ENCODE peak calls at places on chromosomes 1 and 21, in nine cellular contexts. One of them, this sample, is unnamed.
A peak's percentile ranks its signal among the peaks of the same experiment; 100 is the strongest.

GRCh38 chr1:59697138-59697811 is 117.5 kb upstream of the HOOK1 start:
- DNase-seq in CD8-positive, alpha-beta T cell: peak; percentile 6
- DNase-seq in heart left ventricle: no peak
- DNase-seq in thyroid gland: no peak
- DNase-seq in AG09309: no peak
- DNase-seq in fibroblast of pulmonary artery: no peak
- DNase-seq in brain microvascular endothelial cell: no peak
- DNase-seq in aorta: no peak
- DNase-seq in endodermal cell: no peak
- DNase-seq in this sample: no peak

GRCh38 chr1:11337536-11338350 is 64.7 kb downstream of the UBIAD1 start:
- DNase-seq in CD8-positive, alpha-beta T cell: peak; percentile 74
- DNase-seq in heart left ventricle: peak; percentile 50
- DNase-seq in thyroid gland: peak; percentile 23
- DNase-seq in AG09309: no peak
- DNase-seq in fibroblast of pulmonary artery: peak; percentile 24
- DNase-seq in brain microvascular endothelial cell: peak; percentile 27
- DNase-seq in aorta: no peak
- DNase-seq in endodermal cell: peak; percentile 92
- DNase-seq in this sample: no peak

GRCh38 chr21:17612023-17612564 is 607 bp downstream of the BTG3 start:
- DNase-seq in CD8-positive, alpha-beta T cell: peak; percentile 33
- DNase-seq in heart left ventricle: peak; percentile 36
- DNase-seq in thyroid gland: peak; percentile 63
- DNase-seq in AG09309: no peak
- DNase-seq in fibroblast of pulmonary artery: peak; percentile 60
- DNase-seq in brain microvascular endothelial cell: peak; percentile 18
- DNase-seq in aorta: peak; percentile 81
- DNase-seq in endodermal cell: peak; percentile 71
- DNase-seq in this sample: peak; percentile 76

GRCh38 chr1:118979754-118980270 is 8.3 kb downstream of the TBX15 start:
- DNase-seq in CD8-positive, alpha-beta T cell: no peak
- DNase-seq in heart left ventricle: no peak
- DNase-seq in thyroid gland: no peak
- DNase-seq in AG09309: no peak
- DNase-seq in fibroblast of pulmonary artery: no peak
- DNase-seq in brain microvascular endothelial cell: no peak
- DNase-seq in aorta: no peak
- DNase-seq in endodermal cell: peak; percentile 61
- DNase-seq in this sample: no peak

GRCh38 chr1:97630968-97631367 is 289.9 kb downstream of the DPYD start:
- DNase-seq in CD8-positive, alpha-beta T cell: no peak
- DNase-seq in heart left ventricle: peak; percentile 33
- DNase-seq in thyroid gland: peak; percentile 8
- DNase-seq in AG09309: no peak
- DNase-seq in fibroblast of pulmonary artery: peak; percentile 42
- DNase-seq in brain microvascular endothelial cell: no peak
- DNase-seq in aorta: no peak
- DNase-seq in endodermal cell: peak; percentile 44
- DNase-seq in this sample: no peak

GRCh38 chr1:231318015-231318355 is 19.7 kb downstream of the EXOC8 start:
- DNase-seq in CD8-positive, alpha-beta T cell: no peak
- DNase-seq in heart left ventricle: no peak
- DNase-seq in thyroid gland: no peak
- DNase-seq in AG09309: no peak
- DNase-seq in fibroblast of pulmonary artery: no peak
- DNase-seq in brain microvascular endothelial cell: no peak
- DNase-seq in aorta: no peak
- DNase-seq in endodermal cell: no peak
- DNase-seq in this sample: peak; percentile 55

GRCh38 chr1:19033926-19034680 is 77.6 kb upstream of the IFFO2 start:
- DNase-seq in CD8-positive, alpha-beta T cell: no peak
- DNase-seq in heart left ventricle: no peak
- DNase-seq in thyroid gland: no peak
- DNase-seq in AG09309: no peak
- DNase-seq in fibroblast of pulmonary artery: no peak
- DNase-seq in brain microvascular endothelial cell: no peak
- DNase-seq in aorta: no peak
- DNase-seq in endodermal cell: peak; percentile 60
- DNase-seq in this sample: peak; percentile 76

GRCh38 chr1:69569281-69569970 is 1.7 kb downstream of the LRRC7 start:
- DNase-seq in CD8-positive, alpha-beta T cell: no peak
- DNase-seq in heart left ventricle: no peak
- DNase-seq in thyroid gland: peak; percentile 27
- DNase-seq in AG09309: no peak
- DNase-seq in fibroblast of pulmonary artery: no peak
- DNase-seq in brain microvascular endothelial cell: no peak
- DNase-seq in aorta: no peak
- DNase-seq in endodermal cell: peak; percentile 66
- DNase-seq in this sample: no peak

GRCh38 chr21:41589620-41590175 is 81.7 kb upstream of the TMPRSS2 start:
- DNase-seq in CD8-positive, alpha-beta T cell: no peak
- DNase-seq in heart left ventricle: no peak
- DNase-seq in thyroid gland: no peak
- DNase-seq in AG09309: no peak
- DNase-seq in fibroblast of pulmonary artery: no peak
- DNase-seq in brain microvascular endothelial cell: no peak
- DNase-seq in aorta: no peak
- DNase-seq in endodermal cell: no peak
- DNase-seq in this sample: peak; percentile 40

GRCh38 chr1:6334261-6334993 is 59.1 kb downstream of the ACOT7 start:
- DNase-seq in CD8-positive, alpha-beta T cell: no peak
- DNase-seq in heart left ventricle: no peak
- DNase-seq in thyroid gland: no peak
- DNase-seq in AG09309: no peak
- DNase-seq in fibroblast of pulmonary artery: no peak
- DNase-seq in brain microvascular endothelial cell: no peak
- DNase-seq in aorta: no peak
- DNase-seq in endodermal cell: no peak
- DNase-seq in this sample: no peak

GRCh38 chr1:6338685-6339084 is 54.9 kb downstream of the ACOT7 start:
- DNase-seq in CD8-positive, alpha-beta T cell: no peak
- DNase-seq in heart left ventricle: no peak
- DNase-seq in thyroid gland: no peak
- DNase-seq in AG09309: no peak
- DNase-seq in fibroblast of pulmonary artery: no peak
- DNase-seq in brain microvascular endothelial cell: no peak
- DNase-seq in aorta: no peak
- DNase-seq in endodermal cell: peak; percentile 65
- DNase-seq in this sample: no peak

GRCh38 chr1:6342031-6342430 is 51.5 kb downstream of the ACOT7 start:
- DNase-seq in CD8-positive, alpha-beta T cell: no peak
- DNase-seq in heart left ventricle: no peak
- DNase-seq in thyroid gland: no peak
- DNase-seq in AG09309: no peak
- DNase-seq in fibroblast of pulmonary artery: no peak
- DNase-seq in brain microvascular endothelial cell: peak; percentile 63
- DNase-seq in aorta: no peak
- DNase-seq in endodermal cell: no peak
- DNase-seq in this sample: no peak

GRCh38 chr1:6331543-6332246 is 61.9 kb downstream of the ACOT7 start:
- DNase-seq in CD8-positive, alpha-beta T cell: no peak
- DNase-seq in heart left ventricle: no peak
- DNase-seq in thyroid gland: no peak
- DNase-seq in AG09309: no peak
- DNase-seq in fibroblast of pulmonary artery: no peak
- DNase-seq in brain microvascular endothelial cell: no peak
- DNase-seq in aorta: no peak
- DNase-seq in endodermal cell: no peak
- DNase-seq in this sample: no peak

DNA sequence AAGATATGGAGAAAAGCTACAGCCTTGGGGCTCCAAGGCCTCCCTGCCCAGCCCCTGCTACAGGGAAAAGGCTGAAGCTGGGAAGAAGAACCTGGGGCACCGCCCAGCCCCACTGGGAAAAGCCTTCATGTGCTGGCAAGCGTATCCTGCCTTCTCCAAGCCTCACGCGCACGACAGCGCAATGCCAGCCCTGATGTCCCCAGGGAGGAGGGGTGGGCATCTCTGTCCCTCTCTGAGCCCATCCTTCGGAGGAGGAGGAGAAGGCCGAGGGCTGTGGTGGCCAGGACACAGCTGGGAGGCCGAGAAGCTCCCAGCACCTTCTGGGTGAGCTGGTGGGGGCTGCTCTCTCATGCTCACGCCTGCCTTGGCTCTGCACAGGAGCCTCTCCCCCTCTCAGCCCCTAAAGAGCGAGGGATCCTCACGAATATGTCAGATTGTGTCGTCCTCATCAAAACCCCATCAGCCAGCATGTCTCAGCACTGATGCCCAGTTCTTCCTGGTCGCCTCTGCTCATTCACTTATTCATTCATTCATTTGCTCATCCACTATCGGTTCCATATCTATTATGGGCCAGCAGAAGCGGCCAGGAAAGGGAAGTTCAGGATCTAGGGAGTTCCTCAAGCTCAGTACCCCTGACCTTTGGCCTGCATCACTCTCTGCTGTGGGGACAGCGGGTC is 56.5 kb downstream of the ACOT7 start:
- DNase-seq in CD8-positive, alpha-beta T cell: no peak
- DNase-seq in heart left ventricle: no peak
- DNase-seq in thyroid gland: no peak
- DNase-seq in AG09309: no peak
- DNase-seq in fibroblast of pulmonary artery: no peak
- DNase-seq in brain microvascular endothelial cell: no peak
- DNase-seq in aorta: no peak
- DNase-seq in endodermal cell: no peak
- DNase-seq in this sample: no peak
- H3K4me3 ChIP-seq in CD8-positive, alpha-beta T cell: no peak overlapping the region
- H3K4me3 ChIP-seq in heart left ventricle: no peak overlapping the region
- H3K4me3 ChIP-seq in thyroid gland: no peak overlapping the region
- H3K4me3 ChIP-seq in AG09309: no peak overlapping the region
- H3K4me3 ChIP-seq in fibroblast of pulmonary artery: no peak overlapping the region
- H3K4me3 ChIP-seq in brain microvascular endothelial cell: no peak overlapping the region
- H3K4me3 ChIP-seq in aorta: no peak overlapping the region
- H3K4me3 ChIP-seq in endodermal cell: no peak overlapping the region
- H3K4me3 ChIP-seq in this sample: no peak overlapping the region

DNA sequence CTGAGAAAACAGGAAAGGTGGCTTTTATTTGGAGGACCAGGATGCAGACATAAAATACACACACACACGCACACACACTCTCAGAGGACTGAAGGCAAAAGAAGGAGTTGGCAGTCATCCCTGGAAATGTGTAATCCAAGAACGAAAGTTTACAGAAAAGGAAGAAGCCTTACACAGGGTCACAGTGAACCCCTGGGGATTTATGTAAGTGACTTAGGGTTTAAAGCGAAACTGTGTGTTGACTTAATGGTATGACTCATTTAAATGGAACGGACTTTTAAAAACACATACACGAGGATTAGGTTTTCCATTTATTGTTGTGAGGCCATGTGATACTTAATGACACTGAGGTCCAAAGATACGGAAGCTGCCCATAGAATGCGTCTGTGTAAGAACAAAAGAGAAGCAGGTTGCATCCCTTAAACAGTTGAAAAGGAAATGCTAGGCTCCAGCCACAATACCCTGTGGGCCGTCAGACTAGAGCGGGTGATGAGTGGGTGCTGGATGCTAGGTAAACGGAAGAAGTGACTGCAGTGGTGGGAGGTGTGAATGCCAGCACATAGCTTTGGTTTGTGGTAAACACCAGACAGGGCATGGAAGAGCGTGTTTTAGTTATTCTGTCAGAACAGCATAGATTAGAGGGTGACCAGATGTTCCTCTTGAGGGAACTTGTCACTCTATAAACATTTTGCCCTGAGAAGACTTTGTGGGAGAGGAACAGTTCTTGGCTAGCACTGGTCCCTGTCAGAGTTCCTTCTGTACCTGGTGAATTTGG is 21.6 kb upstream of the BCL10 start:
- DNase-seq in CD8-positive, alpha-beta T cell: peak; percentile 54
- DNase-seq in heart left ventricle: peak; percentile 38
- DNase-seq in thyroid gland: peak; percentile 59
- DNase-seq in AG09309: peak; percentile 98
- DNase-seq in fibroblast of pulmonary artery: peak; percentile 98
- DNase-seq in brain microvascular endothelial cell: peak; percentile 96
- DNase-seq in aorta: no peak
- DNase-seq in endodermal cell: no peak
- DNase-seq in this sample: no peak
- H3K4me3 ChIP-seq in CD8-positive, alpha-beta T cell: no peak overlapping the region
- H3K4me3 ChIP-seq in heart left ventricle: peak overlapping the region; percentile 1
- H3K4me3 ChIP-seq in thyroid gland: no peak overlapping the region
- H3K4me3 ChIP-seq in AG09309: no peak overlapping the region
- H3K4me3 ChIP-seq in fibroblast of pulmonary artery: peak overlapping the region; percentile 32
- H3K4me3 ChIP-seq in brain microvascular endothelial cell: peak overlapping the region; percentile 6
- H3K4me3 ChIP-seq in aorta: no peak overlapping the region
- H3K4me3 ChIP-seq in endodermal cell: no peak overlapping the region
- H3K4me3 ChIP-seq in this sample: no peak overlapping the region

GRCh38 chr1:243642936-243643335 is 207.1 kb downstream of the AKT3 start:
- DNase-seq in CD8-positive, alpha-beta T cell: no peak
- DNase-seq in heart left ventricle: no peak
- DNase-seq in thyroid gland: no peak
- DNase-seq in AG09309: peak; percentile 13
- DNase-seq in fibroblast of pulmonary artery: peak; percentile 89
- DNase-seq in brain microvascular endothelial cell: peak; percentile 21
- DNase-seq in aorta: no peak
- DNase-seq in endodermal cell: no peak
- DNase-seq in this sample: no peak

GRCh38 chr1:243638186-243638585 is 211.9 kb downstream of the AKT3 start:
- DNase-seq in CD8-positive, alpha-beta T cell: no peak
- DNase-seq in heart left ventricle: no peak
- DNase-seq in thyroid gland: no peak
- DNase-seq in AG09309: no peak
- DNase-seq in fibroblast of pulmonary artery: no peak
- DNase-seq in brain microvascular endothelial cell: no peak
- DNase-seq in aorta: no peak
- DNase-seq in endodermal cell: no peak
- DNase-seq in this sample: no peak

DNA sequence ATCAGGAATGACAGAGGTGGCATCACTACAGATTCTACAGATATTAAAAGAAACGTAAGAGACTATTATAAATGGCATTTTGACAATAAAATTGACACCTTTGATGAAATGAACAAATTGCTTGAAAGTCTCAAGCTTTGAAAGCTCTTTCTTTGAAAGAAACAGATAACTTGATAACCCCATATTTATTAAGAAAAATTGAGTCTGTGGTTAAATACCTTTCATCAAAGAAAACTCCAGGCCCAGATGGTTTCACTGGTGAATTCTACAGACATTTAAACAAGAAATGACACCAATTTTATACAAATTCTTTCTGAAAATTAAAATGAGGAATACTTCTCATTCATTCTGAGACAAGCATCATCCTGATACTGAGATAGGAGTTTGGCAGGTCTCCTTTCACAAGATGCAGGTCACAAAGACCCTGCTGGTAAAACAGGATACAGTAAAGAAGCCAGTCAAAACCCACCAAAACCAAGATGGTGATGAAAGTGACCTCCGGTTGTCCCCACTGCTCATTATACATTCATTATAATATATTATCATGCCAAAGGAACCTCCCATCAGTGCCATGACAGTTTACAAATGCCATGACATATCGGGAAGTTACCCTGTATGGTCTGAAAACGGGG is 210.9 kb downstream of the AKT3 start:
- DNase-seq in CD8-positive, alpha-beta T cell: no peak
- DNase-seq in heart left ventricle: no peak
- DNase-seq in thyroid gland: no peak
- DNase-seq in AG09309: no peak
- DNase-seq in fibroblast of pulmonary artery: no peak
- DNase-seq in brain microvascular endothelial cell: no peak
- DNase-seq in aorta: no peak
- DNase-seq in endodermal cell: no peak
- DNase-seq in this sample: no peak
- H3K4me3 ChIP-seq in CD8-positive, alpha-beta T cell: no peak overlapping the region
- H3K4me3 ChIP-seq in heart left ventricle: no peak overlapping the region
- H3K4me3 ChIP-seq in thyroid gland: no peak overlapping the region
- H3K4me3 ChIP-seq in AG09309: no peak overlapping the region
- H3K4me3 ChIP-seq in fibroblast of pulmonary artery: no peak overlapping the region
- H3K4me3 ChIP-seq in brain microvascular endothelial cell: no peak overlapping the region
- H3K4me3 ChIP-seq in aorta: no peak overlapping the region
- H3K4me3 ChIP-seq in endodermal cell: no peak overlapping the region
- H3K4me3 ChIP-seq in this sample: no peak overlapping the region

GRCh38 chr1:168606096-168606495 is 29.7 kb downstream of the XCL1 start:
- DNase-seq in CD8-positive, alpha-beta T cell: no peak
- DNase-seq in heart left ventricle: no peak
- DNase-seq in thyroid gland: no peak
- DNase-seq in AG09309: no peak
- DNase-seq in fibroblast of pulmonary artery: no peak
- DNase-seq in brain microvascular endothelial cell: no peak
- DNase-seq in aorta: no peak
- DNase-seq in endodermal cell: no peak
- DNase-seq in this sample: no peak
- H3K4me3 ChIP-seq in CD8-positive, alpha-beta T cell: no peak overlapping the region
- H3K4me3 ChIP-seq in heart left ventricle: no peak overlapping the region
- H3K4me3 ChIP-seq in thyroid gland: no peak overlapping the region
- H3K4me3 ChIP-seq in AG09309: no peak overlapping the region
- H3K4me3 ChIP-seq in fibroblast of pulmonary artery: no peak overlapping the region
- H3K4me3 ChIP-seq in brain microvascular endothelial cell: no peak overlapping the region
- H3K4me3 ChIP-seq in aorta: no peak overlapping the region
- H3K4me3 ChIP-seq in endodermal cell: no peak overlapping the region
- H3K4me3 ChIP-seq in this sample: no peak overlapping the region

This sample was measured in suprapubic skin.